ENCODE peak calls at places on chromosomes 3 and 15, in five cellular contexts. I is brain microvascular endothelial cell, L is neural crest cell, W is heart right ventricle, S is HCT116. P is an unnamed sample.

GRCh38 chr15:44243146-44243545 is 45.4 kb upstream of the GOLM2 start:
- DNase-seq in I (no peak), L (no peak), W (no peak), S (no peak), P (no peak)

GRCh38 chr15:92899910-92900711 is at the start of gene CHD2:
- DNase-seq in I (peak), L (peak), W (peak), S (peak), P (peak)

GRCh38 chr3:13792512-13793347 is 87.1 kb downstream of the WNT7A start:
- DNase-seq in I (no peak), L (no peak), W (no peak), S (no peak), P (no peak)

GRCh38 chr15:39299506-39300267 is 281.2 kb upstream of the THBS1 start:
- DNase-seq in I (no peak), L (no peak), W (no peak), S (no peak), P (no peak)

GRCh38 chr3:11672396-11672795 is 28.7 kb upstream of the VGLL4 start:
- DNase-seq in I (no peak), L (no peak), W (no peak), S (no peak), P (no peak)

GRCh38 chr15:68682906-68683490 is 104.2 kb downstream of the CORO2B start:
- DNase-seq in I (no peak), L (no peak), W (no peak), S (no peak), P (no peak)

GRCh38 chr3:52028572-52028971 is 27.8 kb downstream of the DUSP7 start:
- DNase-seq in I (no peak), L (no peak), W (peak), S (no peak), P (no peak)

GRCh38 chr15:95032181-95032580 is 800.8 kb downstream of the MCTP2 start:
- DNase-seq in I (no peak), L (no peak), W (no peak), S (no peak), P (no peak)

GRCh38 chr3:29525254-29525881 is 244.5 kb downstream of the RBMS3 start:
- DNase-seq in I (peak), L (no peak), W (peak), S (no peak), P (peak)

GRCh38 chr15:66359740-66360139 is 3.3 kb upstream of the TIPIN start:
- DNase-seq in I (no peak), L (no peak), W (no peak), S (peak), P (no peak)

GRCh38 chr3:124281453-124282316 is 289.8 kb upstream of the ROPN1 start:
- DNase-seq in I (peak), L (no peak), W (peak), S (no peak), P (peak)

GRCh38 chr15:47961401-47962090 is 159.2 kb upstream of the SLC24A5 start:
- DNase-seq in I (no peak), L (no peak), W (no peak), S (no peak), P (no peak)

GRCh38 chr3:151933224-151933858 is 59.9 kb downstream of the SUCNR1 start:
- DNase-seq in I (no peak), L (no peak), W (no peak), S (no peak), P (no peak)

GRCh38 chr3:146019508-146019907 is 141.5 kb downstream of the PLOD2 start:
- DNase-seq in I (peak), L (no peak), W (no peak), S (no peak), P (no peak)

GRCh38 chr3:16604433-16604832 is 790 bp downstream of the DAZL start:
- DNase-seq in I (no peak), L (no peak), W (no peak), S (no peak), P (no peak)

GRCh38 chr3:185153861-185154629 is 1.2 kb upstream of the C3orf70 start:
- DNase-seq in I (no peak), L (no peak), W (no peak), S (no peak), P (no peak)

GRCh38 chr15:24933716-24934115 is 21.1 kb upstream of the SNRPN start:
- DNase-seq in I (no peak), L (no peak), W (peak), S (no peak), P (no peak)

GRCh38 chr15:66170042-66170441 is 83.5 kb downstream of the MEGF11 start:
- DNase-seq in I (no peak), L (no peak), W (no peak), S (no peak), P (no peak)

GRCh38 chr15:80957976-80958375 is 31.6 kb downstream of the MESD start:
- DNase-seq in I (no peak), L (no peak), W (no peak), S (no peak), P (no peak)

DNA sequence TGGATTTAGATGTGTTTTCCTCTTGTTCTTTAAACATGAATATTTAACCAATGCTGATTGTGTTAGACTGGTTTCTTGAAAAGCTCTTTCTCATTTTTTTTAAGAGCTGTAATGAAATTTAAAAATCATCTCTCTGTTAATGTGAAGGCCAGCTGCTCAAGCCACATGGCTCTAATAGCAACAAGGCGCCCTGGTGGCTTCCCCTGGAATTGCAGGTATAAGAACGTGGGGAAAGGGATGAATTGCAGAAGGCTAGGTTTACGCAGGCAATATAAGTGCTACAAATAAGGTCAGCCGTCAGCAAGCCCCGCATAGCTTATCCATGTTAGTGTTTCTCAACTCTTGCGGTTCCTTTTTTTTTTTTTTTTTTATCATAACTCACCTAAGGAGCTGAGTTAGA is 108.5 kb downstream of the SAMMSON start:
- DNase-seq in I (peak), L (peak), W (no peak), S (no peak), P (peak)
- TF ChIP-seq CTCF in I (peak), L (peak), W (peak), S (no peak), P (peak)

DNA sequence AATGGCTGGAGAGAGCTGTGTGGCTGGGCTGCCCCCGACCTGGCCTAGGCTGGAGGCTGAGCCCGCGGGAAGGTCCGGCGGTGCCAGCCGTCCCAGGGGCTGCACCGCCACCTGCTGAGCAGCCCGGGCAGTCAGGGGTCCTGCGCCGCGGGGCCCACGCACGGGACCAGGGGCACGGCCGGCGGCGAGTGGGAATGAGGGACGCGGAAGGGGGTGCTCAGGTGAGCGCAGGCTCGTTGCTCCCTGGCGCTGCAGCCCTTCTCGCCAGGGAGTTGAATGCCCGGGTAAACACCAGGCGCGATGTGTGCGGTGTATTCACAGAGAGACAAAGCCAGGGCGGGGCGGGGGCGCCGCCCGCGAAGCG is 666 bp upstream of the SEMA3F start:
- DNase-seq in I (no peak), L (peak), W (no peak), S (no peak), P (peak)
- TF ChIP-seq CTCF in I (no peak), L (peak), W (peak), S (no peak), P (peak)

GRCh38 chr3:41898631-41899030 is 63.3 kb downstream of the ULK4 start:
- DNase-seq in I (no peak), L (no peak), W (no peak), S (no peak), P (no peak)

GRCh38 chr3:41888368-41889076 is 73.4 kb downstream of the ULK4 start:
- DNase-seq in I (no peak), L (no peak), W (no peak), S (no peak), P (no peak)

DNA sequence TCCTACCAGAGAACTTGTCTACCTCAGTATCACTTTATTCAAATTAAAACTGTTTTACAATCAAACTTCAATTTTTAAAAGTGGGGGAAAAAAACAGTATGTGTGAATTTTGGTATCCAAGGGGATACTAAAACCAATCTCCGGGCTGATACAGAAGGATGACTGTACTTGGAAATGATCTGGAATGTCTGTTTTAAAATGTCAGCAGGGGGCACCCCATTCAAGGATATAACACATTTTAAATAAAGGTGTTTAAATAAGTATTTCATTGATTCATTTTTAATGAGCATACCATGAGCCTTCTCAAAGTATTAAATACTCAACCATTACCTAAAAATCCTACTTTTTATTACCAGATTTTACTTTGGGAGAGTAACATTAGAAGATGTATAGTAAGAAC is 67.9 kb downstream of the ULK4 start:
- DNase-seq in I (peak), L (no peak), W (peak), S (peak), P (peak)
- TF ChIP-seq CTCF in I (peak), L (peak), W (peak), S (peak), P (no peak)

DNA sequence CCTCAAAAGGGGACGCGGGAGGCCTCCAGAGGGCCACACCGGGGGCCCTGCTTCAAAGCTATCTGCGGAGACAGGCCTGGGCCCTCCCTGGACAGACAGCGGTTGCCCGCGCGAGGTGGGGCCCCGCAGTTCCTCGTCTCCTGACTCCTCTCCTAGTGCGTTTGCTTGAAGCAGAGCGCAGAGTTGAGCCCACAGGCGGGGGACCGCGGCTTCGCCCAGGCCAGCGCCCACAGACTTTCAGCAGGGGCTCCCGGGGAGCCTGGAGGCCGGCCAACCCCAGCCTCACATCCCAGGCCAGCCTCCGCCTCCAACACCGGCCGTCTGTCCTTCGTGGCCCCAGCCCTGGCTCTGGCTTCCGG is 540 bp upstream of the ADAMTS7 start:
- DNase-seq in I (no peak), L (no peak), W (peak), S (no peak), P (no peak)
- TF ChIP-seq CTCF in I (no peak), L (no peak), W (peak), S (peak), P (peak)

DNA sequence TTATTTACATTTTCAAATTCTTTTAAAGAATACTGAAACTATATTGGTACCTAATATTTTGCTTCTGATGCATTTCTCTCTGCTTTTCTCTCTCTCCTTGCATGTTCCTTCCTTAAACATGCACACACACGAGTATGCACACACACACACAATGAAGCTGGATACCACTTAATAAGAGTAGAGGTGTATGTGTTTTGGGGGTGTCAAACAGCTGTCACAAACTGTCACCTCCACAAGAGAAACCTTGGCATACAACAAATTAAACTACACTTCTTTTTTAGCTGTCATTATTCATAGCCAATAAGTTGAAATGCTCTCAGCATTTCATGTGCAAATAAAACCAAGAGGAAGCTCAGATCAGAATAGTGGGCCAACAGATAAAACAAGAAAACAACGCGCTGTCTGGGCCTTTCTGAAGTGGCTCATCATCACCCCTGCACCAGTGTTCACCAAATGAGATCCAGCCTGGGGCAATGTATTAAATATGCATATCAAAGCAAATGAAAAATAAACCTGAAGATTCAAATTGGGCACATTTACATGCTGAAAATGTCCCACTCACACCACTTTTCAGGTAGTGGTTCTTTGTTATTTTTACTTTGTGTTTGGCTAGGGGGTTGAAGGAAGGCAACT is 9.7 kb downstream of the MEIS2 start:
- DNase-seq in I (no peak), L (no peak), W (no peak), S (no peak), P (no peak)
- TF ChIP-seq CTCF in I (no peak), L (no peak), W (no peak), S (no peak), P (no peak)

P was measured in Calu3.